ENCODE peak calls at places on chromosomes 16 and 17, in ten cellular contexts. C is GM13976; H is T-helper 1 cell; W is endothelial cell; X is iris pigment epithelial cell; Q is CD8-positive, alpha-beta T cell; J is LoVo; F is activated naive CD4-positive, alpha-beta T cell treated with anti-CD3 and anti-CD28 coated beads for 36 hours; A is brain microvascular endothelial cell; Z is effector CD4-positive, alpha-beta T cell. S is an unnamed sample.

GRCh38 chr16:54216268-54217187 is 70.1 kb downstream of the IRX3 start:
- DNase-seq in H (no peak), X (no peak), J (no peak), A (no peak), Z (no peak), C (no peak), F (no peak), W (no peak), Q (no peak), S (no peak)

GRCh38 chr17:72110231-72110952 is 10.4 kb upstream of the SOX9 start:
- DNase-seq in W (no peak), X (no peak), Z (no peak), J (no peak), A (no peak), H (no peak), Q (no peak), F (no peak), C (no peak), S (no peak)

GRCh38 chr16:74896389-74897370 is 88.2 kb downstream of the WDR59 start:
- DNase-seq in J (peak), C (no peak), F (no peak), W (no peak), H (no peak), Q (no peak), X (peak), A (peak), Z (no peak), S (peak)

GRCh38 chr17:77856551-77857305 is 101.8 kb upstream of the TNRC6C start:
- DNase-seq in X (no peak), Q (peak), F (no peak), W (no peak), C (no peak), J (no peak), A (no peak), Z (no peak), H (no peak), S (no peak)

GRCh38 chr16:51113254-51114125 is 37.6 kb downstream of the SALL1 start:
- DNase-seq in F (no peak), Q (no peak), H (no peak), J (no peak), Z (no peak), A (no peak), X (no peak), W (no peak), C (peak), S (no peak)

GRCh38 chr17:41406205-41406604 is 8.8 kb upstream of the KRT31 start:
- DNase-seq in J (no peak), W (no peak), Q (no peak), H (no peak), C (no peak), Z (no peak), F (peak), X (no peak), A (no peak), S (no peak)

GRCh38 chr16:56269824-56270684 is 78.8 kb downstream of the GNAO1 start:
- DNase-seq in W (no peak), A (peak), Z (no peak), F (no peak), X (peak), Q (no peak), C (no peak), H (no peak), J (no peak), S (peak)

GRCh38 chr17:15981646-15982580 is 17.6 kb downstream of the ZSWIM7 start:
- DNase-seq in H (no peak), W (no peak), Q (no peak), J (no peak), C (no peak), X (peak), Z (no peak), A (peak), F (no peak), S (peak)

GRCh38 chr17:72518810-72519597 is 398.2 kb downstream of the SOX9 start:
- DNase-seq in Z (no peak), X (no peak), J (peak), H (no peak), F (no peak), Q (no peak), C (no peak), A (no peak), W (no peak), S (no peak)

GRCh38 chr16:55499951-55500350 is 8.9 kb upstream of the LPCAT2 start:
- DNase-seq in F (peak), W (peak), Z (no peak), J (peak), Q (no peak), X (peak), A (peak), H (no peak), C (peak), S (peak)

GRCh38 chr17:9529033-9529748 is 46.4 kb downstream of the STX8 start:
- DNase-seq in W (no peak), H (no peak), A (no peak), J (no peak), F (peak), X (peak), Q (no peak), C (peak), Z (no peak), S (peak)

S was measured in cardiac fibroblast.